ENCODE peak calls at places on chromosomes 16 and 17, in ten cellular contexts. K is upper lobe of left lung; E is kidney epithelial cell; G is activated CD4-positive, alpha-beta memory T cell treated with anti-CD3 and anti-CD28 coated beads, Interleukin-2, amount 10 ng/mL, durations not matched to agents 7 days and 5 days; R is Caco-2; S is mesenteric fat pad; H is heart left ventricle; X is T1000; Q is T-helper 2 cell; C is T-cell. P is an unnamed sample.

GRCh38 chr17:83014297-83014696 is 65.1 kb upstream of the METRNL start:
- DNase-seq in R (no peak), C (no peak), K (no peak), S (no peak), X (no peak), H (no peak), G (no peak), Q (no peak), E (no peak), P (no peak)

GRCh38 chr17:76493505-76494167 is 7.6 kb downstream of the RHBDF2 start:
- DNase-seq in X (no peak), R (no peak), E (no peak), Q (no peak), S (no peak), K (peak), C (peak), G (peak), H (no peak), P (no peak)

GRCh38 chr17:59330314-59330942 is 1.0 kb upstream of the YPEL2 start:
- DNase-seq in S (no peak), Q (no peak), E (peak), K (peak), C (no peak), H (peak), R (peak), G (no peak), X (no peak), P (no peak)

GRCh38 chr17:12024332-12024731 is 3.7 kb downstream of the MAP2K4 start:
- DNase-seq in X (no peak), S (no peak), R (no peak), K (no peak), Q (no peak), E (peak), H (no peak), C (no peak), G (no peak), P (peak)

GRCh38 chr17:61908292-61909037 is 19.3 kb downstream of the INTS2 start:
- DNase-seq in S (no peak), X (no peak), K (no peak), Q (no peak), E (no peak), G (no peak), H (no peak), C (no peak), R (no peak), P (no peak)

GRCh38 chr17:38591759-38592241 is 14.0 kb downstream of the SRCIN1 start:
- DNase-seq in K (peak), E (peak), X (no peak), H (no peak), S (no peak), C (no peak), G (peak), R (no peak), Q (no peak), P (no peak)

GRCh38 chr16:66182592-66182991 is 183.9 kb upstream of the CDH5 start:
- DNase-seq in C (no peak), X (no peak), H (no peak), S (no peak), K (no peak), R (no peak), Q (no peak), E (no peak), G (no peak), P (no peak)

GRCh38 chr16:29962344-29962994 is 590 bp downstream of the TMEM219 start:
- DNase-seq in X (no peak), E (no peak), S (no peak), G (no peak), R (no peak), K (peak), C (no peak), Q (no peak), H (no peak), P (no peak)

GRCh38 chr16:67868290-67868689 is 4.6 kb upstream of the EDC4 start:
- DNase-seq in G (no peak), H (no peak), X (no peak), E (no peak), R (no peak), Q (no peak), K (no peak), S (no peak), C (no peak), P (no peak)

GRCh38 chr17:77723071-77723908 is 235.2 kb upstream of the TNRC6C start:
- DNase-seq in R (no peak), X (no peak), C (no peak), S (peak), E (no peak), G (no peak), Q (no peak), K (no peak), H (no peak), P (no peak)

GRCh38 chr16:11632455-11632921 is 35.8 kb upstream of the SNN start:
- DNase-seq in R (peak), Q (no peak), E (peak), S (no peak), H (peak), C (no peak), K (peak), X (no peak), G (no peak), P (no peak)

GRCh38 chr16:11333696-11334095 is 11.6 kb upstream of the RMI2 start:
- DNase-seq in X (no peak), H (no peak), S (no peak), C (no peak), E (peak), Q (no peak), R (no peak), G (no peak), K (no peak), P (no peak)

GRCh38 chr17:80095038-80095843 is 6.1 kb upstream of the GAA start:
- DNase-seq in Q (no peak), C (no peak), X (no peak), R (no peak), H (no peak), K (no peak), G (no peak), E (no peak), S (peak), P (no peak)

GRCh38 chr17:79752175-79752574 is 21.4 kb downstream of the ENPP7 start:
- DNase-seq in R (no peak), E (no peak), S (no peak), X (no peak), C (no peak), Q (no peak), G (no peak), K (no peak), H (no peak), P (no peak)

GRCh38 chr17:83152745-83153611 is 73.6 kb downstream of the METRNL start:
- DNase-seq in G (no peak), H (peak), R (no peak), K (peak), S (no peak), Q (no peak), C (no peak), X (no peak), E (no peak), P (no peak)

GRCh38 chr16:64416232-64417010 is 705.4 kb downstream of the CDH11 start:
- DNase-seq in K (no peak), Q (no peak), R (no peak), E (no peak), H (no peak), X (no peak), C (no peak), S (no peak), G (no peak), P (no peak)

GRCh38 chr16:56199164-56199563 is 7.9 kb downstream of the GNAO1 start:
- DNase-seq in Q (no peak), C (no peak), S (no peak), R (no peak), E (no peak), G (peak), K (no peak), X (no peak), H (no peak), P (no peak)

GRCh38 chr16:54447606-54448440 is 161.2 kb upstream of the IRX3 start:
- DNase-seq in E (peak), R (no peak), C (no peak), Q (no peak), S (no peak), G (no peak), H (no peak), X (peak), K (no peak), P (peak)

GRCh38 chr17:14471052-14471451 is 170.2 kb downstream of the HS3ST3B1 start:
- DNase-seq in E (no peak), Q (no peak), G (no peak), C (no peak), S (no peak), R (peak), X (peak), H (no peak), K (no peak), P (no peak)

GRCh38 chr16:72241930-72242329 is 70.0 kb upstream of the PMFBP1 start:
- DNase-seq in S (no peak), G (no peak), C (no peak), E (no peak), X (no peak), K (no peak), Q (no peak), H (no peak), R (no peak), P (peak)

GRCh38 chr17:81340606-81341346 is 45.7 kb upstream of the SLC38A10 start:
- DNase-seq in C (no peak), K (no peak), Q (no peak), G (no peak), R (peak), S (no peak), H (no peak), E (no peak), X (no peak), P (no peak)

GRCh38 chr16:1941162-1941923 is 1.7 kb downstream of the MSRB1 start:
- DNase-seq in G (no peak), K (no peak), Q (no peak), E (no peak), H (no peak), S (no peak), C (no peak), X (no peak), R (no peak), P (no peak)

P was measured in keratinocyte.